ENCODE peak calls at places on chromosomes 12 and 14, in ten cellular contexts. T is A549, Z is body of pancreas, B is mucosa of descending colon, G is mammary epithelial cell, U is cardiac muscle cell, H is ovary, J is uterus, D is left lung, P is endothelial cell of umbilical vein. R is an unnamed sample.

GRCh38 chr12:4881665-4882064 is 28.0 kb upstream of the KCNA1 start:
- DNase-seq in T (no peak), Z (no peak), B (no peak), G (no peak), U (no peak), H (no peak), J (no peak), D (no peak), P (no peak), R (peak; percentile 70)

GRCh38 chr14:53193193-53193592 is 40.1 kb upstream of the DDHD1 start:
- DNase-seq in T (no peak), Z (no peak), B (no peak), G (no peak), U (peak; percentile 76), H (no peak), J (no peak), D (no peak), P (no peak), R (no peak)

GRCh38 chr14:20391505-20391904 is 21.8 kb downstream of the TEP1 start:
- DNase-seq in T (no peak), Z (no peak), B (no peak), G (no peak), U (no peak), H (no peak), J (no peak), D (no peak), P (no peak), R (no peak)

GRCh38 chr14:104144911-104145825 is 6.8 kb downstream of the KIF26A start:
- DNase-seq in T (no peak), Z (no peak), B (peak; percentile 22), G (no peak), U (no peak), H (peak; percentile 26), J (no peak), D (peak; percentile 32), P (no peak), R (no peak)

GRCh38 chr14:93734086-93734822 is 54.0 kb downstream of the PRIMA1 start:
- DNase-seq in T (no peak), Z (no peak), B (no peak), G (no peak), U (no peak), H (no peak), J (no peak), D (no peak), P (no peak), R (peak; percentile 66)

GRCh38 chr14:102140027-102140749 is 491 bp downstream of the WDR20 start:
- DNase-seq in T (peak; percentile 44), Z (peak; percentile 38), B (peak; percentile 69), G (peak; percentile 49), U (peak; percentile 20), H (no peak), J (peak; percentile 19), D (peak; percentile 53), P (peak; percentile 33), R (peak; percentile 55)

GRCh38 chr12:12035229-12035628 is 35.5 kb upstream of the BCL2L14 start:
- DNase-seq in T (no peak), Z (no peak), B (no peak), G (no peak), U (no peak), H (no peak), J (no peak), D (no peak), P (no peak), R (no peak)

GRCh38 chr12:13135336-13136178 is 32.1 kb upstream of the GSG1 start:
- DNase-seq in T (no peak), Z (peak; percentile 73), B (no peak), G (peak; percentile 96), U (peak; percentile 86), H (peak; percentile 21), J (no peak), D (peak; percentile 89), P (peak; percentile 46), R (peak; percentile 81)

GRCh38 chr12:29782821-29783772 is 645 bp downstream of the TMTC1 start:
- DNase-seq in T (no peak), Z (peak; percentile 10), B (peak; percentile 31), G (peak; percentile 53), U (peak; percentile 63), H (peak; percentile 54), J (peak; percentile 40), D (peak; percentile 35), P (peak; percentile 49), R (peak; percentile 42)

GRCh38 chr14:105087963-105088811 is 23.0 kb upstream of the GPR132 start:
- DNase-seq in T (peak; percentile 60), Z (peak; percentile 58), B (peak; percentile 64), G (peak; percentile 64), U (peak; percentile 86), H (peak; percentile 74), J (peak; percentile 80), D (peak; percentile 77), P (no peak), R (peak; percentile 37)

GRCh38 chr12:70719672-70720420 is 82.6 kb upstream of the PTPRB start:
- DNase-seq in T (no peak), Z (peak; percentile 7), B (peak; percentile 41), G (peak; percentile 9), U (peak; percentile 72), H (no peak), J (peak; percentile 24), D (peak; percentile 34), P (peak; percentile 83), R (peak; percentile 62)

GRCh38 chr14:30445394-30445793 is 113.6 kb upstream of the G2E3 start:
- DNase-seq in T (no peak), Z (peak; percentile 26), B (no peak), G (no peak), U (no peak), H (no peak), J (no peak), D (no peak), P (no peak), R (no peak)

GRCh38 chr14:59374048-59374447 is 91.1 kb downstream of the GPR135 start:
- DNase-seq in T (no peak), Z (no peak), B (no peak), G (no peak), U (no peak), H (no peak), J (no peak), D (no peak), P (no peak), R (no peak)

GRCh38 chr12:57261385-57261784 is 10.4 kb upstream of the STAC3 start:
- DNase-seq in T (no peak), Z (no peak), B (no peak), G (no peak), U (no peak), H (no peak), J (no peak), D (no peak), P (no peak), R (no peak)

GRCh38 chr12:56677680-56678079 is 10.4 kb downstream of the PTGES3 start:
- DNase-seq in T (no peak), Z (no peak), B (no peak), G (no peak), U (no peak), H (no peak), J (no peak), D (no peak), P (no peak), R (no peak)

GRCh38 chr12:94689646-94690036 is 39.3 kb upstream of the TMCC3 start:
- DNase-seq in T (no peak), Z (no peak), B (no peak), G (no peak), U (peak; percentile 45), H (no peak), J (peak; percentile 22), D (no peak), P (no peak), R (peak; percentile 23)
- H3K4me1 ChIP-seq in T (peaks cover 28% of the 10 kb centered on the region), Z (peaks cover 11% of the 10 kb centered on the region), B (no peaks in the 10 kb centered on the region), G (no peaks in the 10 kb centered on the region), U (no peaks in the 10 kb centered on the region), H (peaks cover 17% of the 10 kb centered on the region), J (no peaks in the 10 kb centered on the region), D (no peaks in the 10 kb centered on the region), P (peaks cover 20% of the 10 kb centered on the region), R (peaks cover 5% of the 10 kb centered on the region)

GRCh38 chr12:49609875-49610154 is 4.4 kb upstream of the FAM186B start:
- DNase-seq in T (no peak), Z (no peak), B (no peak), G (peak; percentile 32), U (no peak), H (no peak), J (no peak), D (no peak), P (no peak), R (no peak)
- TF ChIP-seq CTCF in T (peak; percentile 10), Z (no peak), B (no peak), G (peak; percentile 9), U (no peak), H (no peak), J (no peak), D (no peak), P (no peak), R (no peak)

GRCh38 chr12:68878283-68878682 is 54.7 kb downstream of the CPM start:
- DNase-seq in T (no peak), Z (no peak), B (no peak), G (no peak), U (no peak), H (no peak), J (no peak), D (no peak), P (no peak), R (no peak)

GRCh38 chr12:68882251-68882964 is 50.6 kb downstream of the CPM start:
- DNase-seq in T (no peak), Z (no peak), B (no peak), G (no peak), U (no peak), H (no peak), J (no peak), D (no peak), P (no peak), R (no peak)

GRCh38 chr12:68883151-68883550 is 49.8 kb downstream of the CPM start:
- DNase-seq in T (no peak), Z (no peak), B (no peak), G (no peak), U (no peak), H (no peak), J (no peak), D (no peak), P (no peak), R (no peak)

GRCh38 chr12:68878846-68879245 is 54.1 kb downstream of the CPM start:
- DNase-seq in T (no peak), Z (no peak), B (no peak), G (no peak), U (no peak), H (no peak), J (no peak), D (no peak), P (no peak), R (no peak)

GRCh38 chr12:68880660-68881325 is 52.2 kb downstream of the CPM start:
- DNase-seq in T (no peak), Z (no peak), B (no peak), G (no peak), U (no peak), H (no peak), J (no peak), D (no peak), P (peak; percentile 31), R (no peak)
- H3K4me1 ChIP-seq in T (no peaks in the 10 kb centered on the region), Z (peaks cover 7% of the 10 kb centered on the region), B (no peaks in the 10 kb centered on the region), G (no peaks in the 10 kb centered on the region), U (no peaks in the 10 kb centered on the region), H (no peaks in the 10 kb centered on the region), J (no peaks in the 10 kb centered on the region), D (no peaks in the 10 kb centered on the region), P (no peaks in the 10 kb centered on the region), R (no peaks in the 10 kb centered on the region)

DNA sequence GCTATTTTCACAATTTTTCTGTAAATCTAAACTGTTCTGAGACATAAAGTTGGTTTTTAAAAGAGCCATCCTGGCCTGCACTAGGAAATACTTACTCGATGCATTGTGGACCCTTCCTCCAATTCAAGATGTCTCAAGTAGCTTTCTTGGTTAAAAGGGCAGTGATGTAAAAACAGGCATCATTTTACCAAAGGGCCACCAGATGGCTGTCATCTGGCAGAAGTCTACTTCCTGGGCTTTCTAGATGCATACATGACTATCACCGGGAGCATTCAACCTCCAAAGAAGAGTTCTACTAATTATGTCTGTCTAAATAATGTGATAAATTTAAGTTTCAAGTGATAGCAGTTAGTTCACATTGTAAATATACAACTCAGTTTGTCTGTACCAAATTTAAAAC is 96.8 kb upstream of the FRMD6 start:
- DNase-seq in T (no peak), Z (no peak), B (no peak), G (no peak), U (peak; percentile 27), H (no peak), J (no peak), D (no peak), P (no peak), R (no peak)
- TF ChIP-seq CTCF in T (peak; percentile 34), Z (no peak), B (no peak), G (no peak), U (no peak), H (no peak), J (no peak), D (no peak), P (no peak), R (no peak)